ENCODE peak calls at places on chromosome X, in nine cellular contexts. F, P, N, U, V, D, W, G and Q are unnamed samples.

GRCh38 chrX:85505801-85506200 is 126.3 kb upstream of the POF1B start:
- DNase-seq in F (no peak), P (no peak), N (no peak), U (no peak), V (no peak), D (no peak), W (no peak), G (no peak), Q (no peak)

GRCh38 chrX:10017866-10018265 is 50.7 kb downstream of the CLDN34 start:
- DNase-seq in F (peak; percentile 40), P (peak; percentile 6), N (peak; percentile 56), U (no peak), V (peak; percentile 60), D (no peak), W (peak; percentile 71), G (no peak), Q (no peak)

GRCh38 chrX:111244238-111244750 is 26.0 kb downstream of the CAPN6 start:
- DNase-seq in F (peak; percentile 35), P (no peak), N (peak; percentile 41), U (no peak), V (peak; percentile 18), D (no peak), W (no peak), G (no peak), Q (no peak)

GRCh38 chrX:107677501-107677901 is 49.2 kb downstream of the PRPS1 start:
- DNase-seq in F (peak; percentile 28), P (no peak), N (no peak), U (no peak), V (peak; percentile 83), D (no peak), W (no peak), G (no peak), Q (no peak)

GRCh38 chrX:145729635-145730034 is 88.0 kb upstream of the SLITRK2 start:
- DNase-seq in F (no peak), P (no peak), N (no peak), U (no peak), V (no peak), D (no peak), W (no peak), G (no peak), Q (no peak)

GRCh38 chrX:16606142-16606720 is 43.7 kb upstream of the S100G start:
- DNase-seq in F (no peak), P (no peak), N (no peak), U (no peak), V (peak; percentile 19), D (no peak), W (no peak), G (no peak), Q (no peak)

GRCh38 chrX:76148753-76149152 is 24.1 kb upstream of the PBDC1 start:
- DNase-seq in F (peak; percentile 26), P (peak; percentile 74), N (peak; percentile 12), U (peak; percentile 34), V (peak; percentile 55), D (peak; percentile 45), W (peak; percentile 52), G (no peak), Q (no peak)

GRCh38 chrX:141405486-141405877 is 163.2 kb upstream of the SPANXC start:
- DNase-seq in F (no peak), P (no peak), N (no peak), U (no peak), V (peak; percentile 17), D (no peak), W (no peak), G (no peak), Q (no peak)

GRCh38 chrX:10615931-10616780 is 4.2 kb downstream of the MID1 start:
- DNase-seq in F (peak; percentile 68), P (peak; percentile 72), N (peak; percentile 61), U (no peak), V (peak; percentile 53), D (no peak), W (peak; percentile 75), G (no peak), Q (peak; percentile 16)

GRCh38 chrX:153551135-153551534 is 33.7 kb downstream of the ATP2B3 start:
- DNase-seq in F (no peak), P (no peak), N (no peak), U (no peak), V (peak; percentile 11), D (no peak), W (no peak), G (no peak), Q (no peak)

GRCh38 chrX:139738581-139738980 is 30.6 kb upstream of the MCF2 start:
- DNase-seq in F (no peak), P (no peak), N (no peak), U (no peak), V (peak; percentile 24), D (no peak), W (no peak), G (no peak), Q (no peak)

GRCh38 chrX:154799554-154800348 is 5.5 kb downstream of the MPP1 start:
- DNase-seq in F (no peak), P (no peak), N (peak; percentile 48), U (no peak), V (peak; percentile 24), D (no peak), W (peak; percentile 74), G (no peak), Q (no peak)

GRCh38 chrX:101764538-101764937 is 104.9 kb upstream of the ARMCX2 start:
- DNase-seq in F (no peak), P (no peak), N (no peak), U (no peak), V (peak; percentile 24), D (no peak), W (no peak), G (no peak), Q (no peak)

GRCh38 chrX:9873952-9874351 is 87.7 kb downstream of the SHROOM2 start:
- DNase-seq in F (peak; percentile 65), P (no peak), N (no peak), U (no peak), V (peak; percentile 63), D (no peak), W (peak; percentile 63), G (no peak), Q (no peak)

GRCh38 chrX:49878128-49878833 is 1.0 kb upstream of the USP27X start:
- DNase-seq in F (no peak), P (peak; percentile 66), N (no peak), U (no peak), V (no peak), D (no peak), W (no peak), G (no peak), Q (no peak)

GRCh38 chrX:150848914-150849365 is 49.5 kb downstream of the CD99L2 start:
- DNase-seq in F (no peak), P (no peak), N (no peak), U (peak; percentile 30), V (no peak), D (no peak), W (no peak), G (no peak), Q (no peak)

GRCh38 chrX:150849486-150849885 is 49.0 kb downstream of the CD99L2 start:
- DNase-seq in F (no peak), P (no peak), N (no peak), U (no peak), V (no peak), D (no peak), W (no peak), G (no peak), Q (no peak)

GRCh38 chrX:150846130-150846529 is 52.3 kb downstream of the CD99L2 start:
- DNase-seq in F (no peak), P (no peak), N (no peak), U (no peak), V (no peak), D (no peak), W (no peak), G (no peak), Q (no peak)

GRCh38 chrX:150845091-150845490 is 53.4 kb downstream of the CD99L2 start:
- DNase-seq in F (no peak), P (no peak), N (no peak), U (no peak), V (no peak), D (no peak), W (no peak), G (no peak), Q (no peak)

DNA sequence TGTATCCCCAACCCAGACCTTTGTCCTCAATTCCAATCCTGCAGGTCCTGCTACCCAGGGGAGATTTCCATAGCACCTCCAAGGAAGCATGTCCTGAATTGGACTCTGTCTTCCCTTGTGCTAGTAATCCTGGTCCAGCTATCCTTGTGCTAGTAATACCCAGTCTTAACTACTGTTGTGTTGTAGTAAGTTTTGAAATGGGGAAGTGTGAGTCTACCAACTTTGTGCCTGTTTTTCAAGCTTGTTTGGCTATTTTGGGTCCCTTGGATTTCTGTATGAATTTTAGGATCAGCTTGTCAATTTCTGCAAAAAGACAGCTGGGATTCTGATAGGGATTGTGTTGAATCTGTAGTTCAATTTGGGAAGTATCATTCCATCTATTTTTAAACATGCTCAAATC is 51.4 kb downstream of the CD99L2 start:
- DNase-seq in F (no peak), P (no peak), N (no peak), U (no peak), V (no peak), D (no peak), W (no peak), G (no peak), Q (no peak)
- H3K4me1 ChIP-seq in F (no peaks in the 10 kb centered on the region), P (no peaks in the 10 kb centered on the region), N (no peaks in the 10 kb centered on the region), U (peaks cover 30% of the 10 kb centered on the region), V (peaks cover 9% of the 10 kb centered on the region), D (no peaks in the 10 kb centered on the region), W (no peaks in the 10 kb centered on the region), G (peaks cover 6% of the 10 kb centered on the region), Q (peaks cover 25% of the 10 kb centered on the region)

DNA sequence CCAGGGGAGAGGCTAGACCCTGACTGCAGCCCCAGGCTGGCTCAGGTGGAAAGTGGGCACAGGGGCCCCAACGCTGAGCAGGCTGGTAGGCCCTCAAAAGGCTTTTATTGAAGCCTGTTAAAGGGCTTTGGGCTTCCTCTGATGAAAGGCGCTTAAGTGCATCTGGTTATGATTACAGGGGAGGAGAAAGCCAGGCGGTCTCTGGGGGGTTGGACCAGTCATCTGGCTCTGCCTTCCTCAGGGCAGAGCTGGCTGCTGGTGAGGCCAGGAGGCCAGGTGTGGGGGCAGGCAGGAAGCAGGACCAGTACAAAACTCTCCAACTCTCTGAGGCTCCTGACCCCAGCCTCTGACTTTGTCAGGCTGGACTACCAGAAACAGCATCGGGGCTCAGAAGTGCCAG is 68.8 kb upstream of the BCOR start:
- DNase-seq in F (peak; percentile 29), P (no peak), N (peak; percentile 50), U (no peak), V (peak; percentile 56), D (no peak), W (peak; percentile 65), G (no peak), Q (no peak)
- H3K4me1 ChIP-seq in F (peaks cover 42% of the 10 kb centered on the region), P (peaks cover 24% of the 10 kb centered on the region), N (peaks cover 50% of the 10 kb centered on the region), U (peaks cover 15% of the 10 kb centered on the region), V (peaks cover 31% of the 10 kb centered on the region), D (peaks cover 20% of the 10 kb centered on the region), W (peaks cover 26% of the 10 kb centered on the region), G (peaks cover 30% of the 10 kb centered on the region), Q (peaks cover 9% of the 10 kb centered on the region)

GRCh38 chrX:100297732-100298131 is 112.3 kb downstream of the PCDH19 start:
- DNase-seq in F (no peak), P (no peak), N (no peak), U (no peak), V (no peak), D (no peak), W (no peak), G (no peak), Q (no peak)

GRCh38 chrX:100296183-100296753 is 113.8 kb downstream of the PCDH19 start:
- DNase-seq in F (peak; percentile 32), P (no peak), N (no peak), U (no peak), V (no peak), D (no peak), W (no peak), G (peak; percentile 55), Q (no peak)
- H3K4me1 ChIP-seq in F (no peaks in the 10 kb centered on the region), P (no peaks in the 10 kb centered on the region), N (no peaks in the 10 kb centered on the region), U (no peaks in the 10 kb centered on the region), V (no peaks in the 10 kb centered on the region), D (no peaks in the 10 kb centered on the region), W (no peaks in the 10 kb centered on the region), G (no peaks in the 10 kb centered on the region), Q (no peaks in the 10 kb centered on the region)

GRCh38 chrX:15160558-15160957 is 109.3 kb downstream of the ASB9 start:
- DNase-seq in F (no peak), P (no peak), N (no peak), U (no peak), V (no peak), D (no peak), W (no peak), G (no peak), Q (no peak)
- H3K4me1 ChIP-seq in F (no peaks in the 10 kb centered on the region), P (no peaks in the 10 kb centered on the region), N (no peaks in the 10 kb centered on the region), U (no peaks in the 10 kb centered on the region), V (no peaks in the 10 kb centered on the region), D (peaks cover 25% of the 10 kb centered on the region), W (no peaks in the 10 kb centered on the region), G (no peaks in the 10 kb centered on the region), Q (no peaks in the 10 kb centered on the region)